ENCODE peak calls at places on chromosomes 2 and 18, in six cellular contexts. P, T, J, O, B and V are unnamed samples.

GRCh38 chr2:217998926-217999633 is 3.7 kb downstream of the TNS1 start:
- DNase-seq in P (no peak), T (no peak), J (no peak), O (no peak), B (no peak), V (no peak)

GRCh38 chr2:241853651-241854341 is 4.9 kb downstream of the PDCD1 start:
- DNase-seq in P (no peak), T (no peak), J (no peak), O (no peak), B (no peak), V (peak; percentile 78)

GRCh38 chr2:44167311-44167907 is 1.3 kb upstream of the PPM1B start:
- DNase-seq in P (peak; percentile 51), T (no peak), J (peak; percentile 19), O (no peak), B (no peak), V (no peak)

GRCh38 chr2:234556848-234557573 is 60.1 kb upstream of the ARL4C start:
- DNase-seq in P (no peak), T (no peak), J (no peak), O (peak; percentile 33), B (no peak), V (no peak)

GRCh38 chr18:55869547-55869946 is 281.6 kb upstream of the TCF4 start:
- DNase-seq in P (no peak), T (no peak), J (no peak), O (peak; percentile 31), B (no peak), V (no peak)

GRCh38 chr2:232781765-232782164 is 5.4 kb upstream of the KCNJ13 start:
- DNase-seq in P (peak; percentile 21), T (no peak), J (peak; percentile 97), O (peak; percentile 40), B (peak; percentile 8), V (no peak)

GRCh38 chr2:240988146-240988545 is 10.3 kb upstream of the SNED1 start:
- DNase-seq in P (no peak), T (no peak), J (no peak), O (no peak), B (no peak), V (peak; percentile 70)

GRCh38 chr2:66437055-66437454 is 2.1 kb downstream of the MEIS1 start:
- DNase-seq in P (no peak), T (no peak), J (no peak), O (no peak), B (no peak), V (no peak)